ENCODE peak calls at places on chromosomes 11 and 22, in six cellular contexts. Q, G, R, M, T and P are unnamed samples. For H3K27me3, the result is how much of the 10 kb centered on the place peaks cover.

GRCh38 chr11:94120946-94121345 is 7.7 kb upstream of the PANX1 start:
- DNase-seq in Q (no peak), G (no peak), R (no peak), T (no peak), M (no peak), P (no peak)

GRCh38 chr11:31641477-31642062 is 132.0 kb downstream of the ELP4 start:
- DNase-seq in T (no peak), G (no peak), M (peak), R (peak), Q (no peak), P (no peak)

GRCh38 chr22:47389201-47389600 is 626.8 kb downstream of the TBC1D22A start:
- DNase-seq in M (no peak), G (no peak), R (no peak), Q (no peak), T (no peak), P (no peak)

GRCh38 chr22:46896568-46897245 is 134.3 kb downstream of the TBC1D22A start:
- DNase-seq in Q (no peak), M (no peak), R (no peak), T (no peak), G (no peak), P (no peak)

GRCh38 chr22:27461470-27461869 is 340.1 kb downstream of the MN1 start:
- DNase-seq in Q (no peak), M (no peak), G (no peak), R (no peak), T (no peak), P (no peak)

GRCh38 chr11:119108151-119108856 is 1.2 kb downstream of the C2CD2L start:
- DNase-seq in Q (no peak), M (no peak), T (no peak), G (no peak), R (no peak), P (no peak)

GRCh38 chr11:65489706-65490310 is 9.0 kb upstream of the MALAT1 start:
- DNase-seq in Q (no peak), R (no peak), T (peak), G (peak), M (no peak), P (peak)

GRCh38 chr11:76148941-76149613 is 57.2 kb downstream of the WNT11 start:
- DNase-seq in R (no peak), M (no peak), T (no peak), G (no peak), Q (no peak), P (no peak)

GRCh38 chr22:43151251-43152000 is at the start of gene TSPO:
- DNase-seq in M (no peak), R (peak), Q (peak), T (peak), G (peak), P (peak)
- TF ChIP-seq POLR2A in M (peak), R (no peak), Q (peak), T (peak), G (peak), P (peak)

DNA sequence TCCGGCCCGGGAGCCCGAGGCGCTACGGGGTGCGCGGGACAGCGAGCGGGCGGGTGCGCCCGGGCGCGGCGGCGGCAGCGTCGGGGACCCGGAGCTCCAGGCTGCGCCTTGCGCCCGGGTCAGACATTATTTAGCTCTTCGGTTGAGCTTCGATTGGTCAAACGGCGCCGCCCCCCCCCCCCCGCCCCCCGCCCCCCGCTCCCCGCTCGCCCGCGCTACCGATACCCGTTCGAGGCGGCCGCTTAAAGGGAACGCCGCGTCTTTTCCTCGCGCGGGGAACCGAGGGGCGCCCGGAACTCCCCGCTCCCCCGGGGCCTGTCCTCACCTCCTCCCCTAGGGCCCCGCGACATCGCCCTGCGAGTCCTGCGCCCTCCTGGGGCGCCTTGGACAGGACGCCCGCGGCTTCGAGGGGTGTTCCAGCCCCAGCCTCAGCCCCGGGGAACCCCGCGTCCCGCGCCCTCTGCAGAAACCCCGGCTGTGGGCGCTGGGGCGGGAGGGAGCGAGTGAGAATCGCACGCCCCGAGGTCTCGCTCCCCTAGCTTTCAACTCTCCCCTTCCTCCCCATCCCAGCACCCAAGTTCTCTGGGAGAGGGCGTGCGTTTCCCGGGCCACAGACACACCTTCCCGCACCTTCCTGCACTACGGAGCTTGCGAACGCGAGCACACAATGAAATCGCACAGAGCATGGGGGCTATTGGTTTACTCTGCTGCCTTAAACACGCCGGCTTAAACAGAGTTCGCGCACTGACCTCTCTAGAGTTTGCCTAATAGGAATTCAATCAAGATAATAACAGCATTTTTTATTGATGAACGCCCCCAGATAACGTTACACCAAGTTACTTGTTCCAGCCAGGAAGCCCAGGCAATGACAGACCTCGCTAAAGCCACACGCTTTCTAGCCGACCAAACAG is at the start of gene BDNF:
- DNase-seq in T (no peak), M (no peak), G (no peak), Q (no peak), R (peak), P (no peak)
- H3K27me3 ChIP-seq in T (under half), M (under half), G (under half), Q (under half), R (under half), P (under half)

GRCh38 chr11:1254086-1254648 is 31.3 kb downstream of the MUC5B start:
- DNase-seq in T (no peak), Q (no peak), G (no peak), R (no peak), M (no peak), P (no peak)

GRCh38 chr11:1254733-1255132 is 31.9 kb downstream of the MUC5B start:
- DNase-seq in M (no peak), T (no peak), R (no peak), G (no peak), Q (no peak), P (no peak)

GRCh38 chr11:1253103-1253485 is 30.2 kb downstream of the MUC5B start:
- DNase-seq in G (no peak), Q (no peak), T (no peak), M (no peak), R (no peak), P (no peak)

GRCh38 chr11:1252371-1253102 is 29.7 kb downstream of the MUC5B start:
- DNase-seq in Q (no peak), T (no peak), M (no peak), G (no peak), R (no peak), P (no peak)

GRCh38 chr11:1251236-1251770 is 28.4 kb downstream of the MUC5B start:
- DNase-seq in M (no peak), R (no peak), Q (no peak), T (no peak), G (no peak), P (no peak)
- H3K4me3 ChIP-seq in M (no peak), R (no peak), Q (no peak), T (no peak), G (no peak), P (no peak)

GRCh38 chr22:20393705-20394476 is at the start of gene ZNF74:
- DNase-seq in R (peak), G (peak), T (peak), Q (peak), M (peak), P (peak)
- TF ChIP-seq POLR2A in R (no peak), G (peak), T (peak), Q (no peak), M (peak), P (peak)

GRCh38 chr11:15584158-15584557 is 469.4 kb downstream of the INSC start:
- DNase-seq in Q (no peak), G (no peak), R (no peak), T (no peak), M (no peak), P (no peak)

GRCh38 chr11:15585587-15586331 is 471.0 kb downstream of the INSC start:
- DNase-seq in R (no peak), M (no peak), G (no peak), T (no peak), Q (no peak), P (no peak)

GRCh38 chr11:15590131-15590530 is 475.4 kb downstream of the INSC start:
- DNase-seq in M (no peak), T (no peak), Q (no peak), G (no peak), R (no peak), P (no peak)

GRCh38 chr11:15589070-15589626 is 474.4 kb downstream of the INSC start:
- DNase-seq in T (no peak), Q (no peak), M (no peak), G (no peak), R (no peak), P (no peak)

GRCh38 chr11:15587059-15587458 is 472.3 kb downstream of the INSC start:
- DNase-seq in R (no peak), T (no peak), Q (no peak), M (no peak), G (no peak), P (no peak)
- H3K27me3 ChIP-seq in R (under half), T (under half), Q (under half), M (under half), G (under half), P (under half)